ENCODE peak calls at places on chromosomes 12 and 14, in seven cellular contexts. H, D, X, P, A, R and G are unnamed samples.

GRCh38 chr12:43914923-43915468 is 79.1 kb downstream of the TMEM117 start:
- DNase-seq in H (no peak), D (peak; percentile 12), X (no peak), P (no peak), A (no peak), R (no peak), G (no peak)

GRCh38 chr12:29578070-29578469 is 80.6 kb upstream of the OVCH1 start:
- DNase-seq in H (no peak), D (no peak), X (no peak), P (no peak), A (no peak), R (no peak), G (no peak)

GRCh38 chr12:51346581-51346980 is at the start of gene CELA1:
- DNase-seq in H (no peak), D (no peak), X (no peak), P (no peak), A (no peak), R (no peak), G (no peak)

GRCh38 chr12:72966684-72967083 is 694.5 kb downstream of the TRHDE start:
- DNase-seq in H (no peak), D (no peak), X (no peak), P (no peak), A (no peak), R (no peak), G (no peak)

GRCh38 chr12:76199808-76200207 is 115.3 kb upstream of the NAP1L1 start:
- DNase-seq in H (no peak), D (no peak), X (no peak), P (no peak), A (no peak), R (no peak), G (no peak)

GRCh38 chr12:123270380-123271181 is 1.1 kb downstream of the CDK2AP1 start:
- DNase-seq in H (no peak), D (peak; percentile 22), X (peak; percentile 38), P (no peak), A (no peak), R (peak; percentile 58), G (no peak)

GRCh38 chr12:133215724-133216123 is 20.0 kb downstream of the ANHX start:
- DNase-seq in H (no peak), D (no peak), X (no peak), P (no peak), A (no peak), R (no peak), G (no peak)

GRCh38 chr14:33676135-33676566 is 274.7 kb downstream of the EGLN3 start:
- DNase-seq in H (peak; percentile 9), D (peak; percentile 81), X (no peak), P (no peak), A (no peak), R (no peak), G (peak; percentile 39)

GRCh38 chr12:132954471-132955048 is 1.5 kb downstream of the ZNF605 start:
- DNase-seq in H (no peak), D (no peak), X (no peak), P (no peak), A (no peak), R (no peak), G (no peak)

GRCh38 chr14:81275305-81275950 is 54.7 kb upstream of the GTF2A1 start:
- DNase-seq in H (no peak), D (no peak), X (no peak), P (no peak), A (no peak), R (no peak), G (no peak)

GRCh38 chr14:101191882-101192660 is 288.5 kb upstream of the RTL1 start:
- DNase-seq in H (no peak), D (no peak), X (no peak), P (no peak), A (no peak), R (no peak), G (no peak)

GRCh38 chr12:105409881-105410471 is 79.5 kb downstream of the C12orf75 start:
- DNase-seq in H (no peak), D (peak; percentile 34), X (no peak), P (no peak), A (no peak), R (no peak), G (no peak)

GRCh38 chr12:26831959-26832816 is 806 bp downstream of the ITPR2 start:
- DNase-seq in H (peak; percentile 45), D (peak; percentile 49), X (peak; percentile 78), P (peak; percentile 32), A (peak; percentile 42), R (peak; percentile 77), G (no peak)